ENCODE peak calls at places on chromosomes 2 and 18, in seven cellular contexts. N, J, A, Y, L, B and Q are unnamed samples.

GRCh38 chr2:171323971-171324528 is 109.7 kb downstream of the METTL8 start:
- DNase-seq in N (no peak), A (no peak), J (no peak), B (no peak), Y (no peak), L (no peak), Q (no peak)

GRCh38 chr2:232300894-232301387 is 77.6 kb upstream of the ALPP start:
- DNase-seq in A (no peak), L (peak), Y (no peak), N (no peak), J (no peak), B (no peak), Q (no peak)

GRCh38 chr2:128416366-128416765 is 97.7 kb upstream of the HS6ST1 start:
- DNase-seq in N (no peak), Y (no peak), L (no peak), B (no peak), A (no peak), J (no peak), Q (no peak)

GRCh38 chr18:904135-905090 is at the start of gene ADCYAP1:
- DNase-seq in L (no peak), N (peak), J (no peak), A (no peak), B (no peak), Y (no peak), Q (no peak)

GRCh38 chr2:158969717-158970521 is 1.5 kb downstream of the TANC1 start:
- DNase-seq in N (peak), J (peak), Y (no peak), A (no peak), B (no peak), L (peak), Q (peak)

GRCh38 chr2:226671177-226671676 is 128.4 kb downstream of the IRS1 start:
- DNase-seq in J (no peak), B (no peak), A (no peak), Y (no peak), L (peak), N (no peak), Q (no peak)

GRCh38 chr2:39445934-39446333 is 8.8 kb upstream of the MAP4K3 start:
- DNase-seq in Y (no peak), N (no peak), B (no peak), L (no peak), A (no peak), J (no peak), Q (no peak)

GRCh38 chr2:53969285-53970094 is 1.3 kb downstream of the PSME4 start:
- DNase-seq in N (peak), Y (no peak), A (no peak), L (peak), B (no peak), J (no peak), Q (no peak)

GRCh38 chr2:241775223-241776177 is 1.1 kb upstream of the GAL3ST2 start:
- DNase-seq in L (no peak), B (no peak), N (peak), A (no peak), Y (no peak), J (no peak), Q (no peak)

GRCh38 chr2:136006658-136007057 is 21.2 kb upstream of the DARS1 start:
- DNase-seq in Y (no peak), N (no peak), L (no peak), A (no peak), J (no peak), B (no peak), Q (no peak)

GRCh38 chr2:129870646-129871335 is 108.7 kb upstream of the RAB6C start:
- DNase-seq in Y (no peak), B (no peak), A (no peak), L (no peak), J (no peak), N (no peak), Q (no peak)

GRCh38 chr2:66445781-66446177 is 10.9 kb downstream of the MEIS1 start:
- DNase-seq in J (peak), L (no peak), B (no peak), Y (no peak), A (no peak), N (no peak), Q (peak)

GRCh38 chr2:232900811-232901701 is 31.0 kb downstream of the SNORC start:
- DNase-seq in N (no peak), B (no peak), J (no peak), A (no peak), Y (no peak), L (no peak), Q (no peak)

GRCh38 chr2:227804970-227805369 is 8.7 kb upstream of the CCL20 start:
- DNase-seq in A (no peak), B (no peak), Y (no peak), L (no peak), J (no peak), N (no peak), Q (no peak)

GRCh38 chr2:1900736-1901135 is 156.4 kb upstream of the PXDN start:
- DNase-seq in L (peak), N (no peak), Y (no peak), J (no peak), B (no peak), A (no peak), Q (no peak)

GRCh38 chr18:25326231-25327042 is 25.5 kb downstream of the ZNF521 start:
- DNase-seq in J (no peak), Y (no peak), A (no peak), N (no peak), L (no peak), B (no peak), Q (no peak)

GRCh38 chr2:4556136-4556535 is 852.8 kb downstream of the DCDC2C start:
- DNase-seq in A (no peak), L (no peak), J (no peak), B (no peak), Y (no peak), N (no peak), Q (no peak)

GRCh38 chr2:232655392-232655791 is 22.0 kb downstream of the EFHD1 start:
- DNase-seq in J (no peak), L (no peak), B (no peak), N (no peak), Y (no peak), A (no peak), Q (no peak)

GRCh38 chr2:43154685-43155084 is 71.7 kb downstream of the ZFP36L2 start:
- DNase-seq in A (no peak), N (no peak), Y (no peak), L (no peak), J (no peak), B (no peak), Q (no peak)

GRCh38 chr2:208040199-208041171 is 15.2 kb upstream of the PLEKHM3 start:
- DNase-seq in B (peak), J (peak), Y (peak), L (peak), N (peak), A (peak), Q (peak)

GRCh38 chr18:59549797-59550516 is 147.3 kb downstream of the CCBE1 start:
- DNase-seq in A (no peak), J (peak), Y (no peak), N (no peak), B (no peak), L (no peak), Q (peak)

GRCh38 chr2:206311026-206311425 is 36.6 kb downstream of the ZDBF2 start:
- DNase-seq in N (no peak), J (no peak), B (no peak), Y (no peak), L (no peak), A (no peak), Q (no peak)

GRCh38 chr18:48563027-48563426 is 24.2 kb downstream of the CTIF start:
- DNase-seq in B (no peak), A (no peak), Y (no peak), N (no peak), J (no peak), L (no peak), Q (no peak)